ENCODE peak calls at places on chromosomes 1 and 21, in six cellular contexts. One of them, this sample, is unnamed. For H3K9me3, the result is how much of the 10 kb centered on the place peaks cover.

GRCh38 chr1:43444827-43445225 is 8.9 kb downstream of the HYI start:
- DNase-seq in heart right ventricle: no peak
- DNase-seq in CD8-positive, alpha-beta memory T cell: no peak
- DNase-seq in neural progenitor cell: peak
- DNase-seq in CD8-positive, alpha-beta T cell: no peak
- DNase-seq in tibial nerve: no peak
- DNase-seq in this sample: no peak

GRCh38 chr1:9399510-9400424 is 107.1 kb downstream of the SPSB1 start:
- DNase-seq in heart right ventricle: peak
- DNase-seq in CD8-positive, alpha-beta memory T cell: no peak
- DNase-seq in neural progenitor cell: no peak
- DNase-seq in CD8-positive, alpha-beta T cell: no peak
- DNase-seq in tibial nerve: no peak
- DNase-seq in this sample: no peak

GRCh38 chr1:150970818-150971582 is 3.6 kb downstream of the CERS2 start:
- DNase-seq in heart right ventricle: peak
- DNase-seq in CD8-positive, alpha-beta memory T cell: no peak
- DNase-seq in neural progenitor cell: peak
- DNase-seq in CD8-positive, alpha-beta T cell: no peak
- DNase-seq in tibial nerve: peak
- DNase-seq in this sample: no peak

GRCh38 chr1:38990401-38990745 is 703 bp upstream of the AKIRIN1 start:
- DNase-seq in heart right ventricle: no peak
- DNase-seq in CD8-positive, alpha-beta memory T cell: no peak
- DNase-seq in neural progenitor cell: no peak
- DNase-seq in CD8-positive, alpha-beta T cell: no peak
- DNase-seq in tibial nerve: no peak
- DNase-seq in this sample: no peak

GRCh38 chr1:18955442-18956188 is 861 bp downstream of the IFFO2 start:
- DNase-seq in heart right ventricle: peak
- DNase-seq in CD8-positive, alpha-beta memory T cell: peak
- DNase-seq in neural progenitor cell: peak
- DNase-seq in CD8-positive, alpha-beta T cell: peak
- DNase-seq in tibial nerve: no peak
- DNase-seq in this sample: peak

GRCh38 chr1:34987018-34987417 is 1.9 kb upstream of the TMEM35B start:
- DNase-seq in heart right ventricle: no peak
- DNase-seq in CD8-positive, alpha-beta memory T cell: no peak
- DNase-seq in neural progenitor cell: no peak
- DNase-seq in CD8-positive, alpha-beta T cell: no peak
- DNase-seq in tibial nerve: no peak
- DNase-seq in this sample: no peak

GRCh38 chr1:41727749-41728115 is 191.0 kb downstream of the HIVEP3 start:
- DNase-seq in heart right ventricle: no peak
- DNase-seq in CD8-positive, alpha-beta memory T cell: no peak
- DNase-seq in neural progenitor cell: no peak
- DNase-seq in CD8-positive, alpha-beta T cell: no peak
- DNase-seq in tibial nerve: no peak
- DNase-seq in this sample: no peak

GRCh38 chr1:88300864-88301263 is 383.2 kb upstream of the PKN2 start:
- DNase-seq in heart right ventricle: no peak
- DNase-seq in CD8-positive, alpha-beta memory T cell: no peak
- DNase-seq in neural progenitor cell: no peak
- DNase-seq in CD8-positive, alpha-beta T cell: no peak
- DNase-seq in tibial nerve: no peak
- DNase-seq in this sample: no peak

GRCh38 chr1:220528679-220529529 is 968 bp downstream of the MARK1 start:
- DNase-seq in heart right ventricle: peak
- DNase-seq in CD8-positive, alpha-beta memory T cell: no peak
- DNase-seq in neural progenitor cell: peak
- DNase-seq in CD8-positive, alpha-beta T cell: no peak
- DNase-seq in tibial nerve: peak
- DNase-seq in this sample: no peak

GRCh38 chr1:227870375-227870774 is 54.9 kb downstream of the PRSS38 start:
- DNase-seq in heart right ventricle: no peak
- DNase-seq in CD8-positive, alpha-beta memory T cell: no peak
- DNase-seq in neural progenitor cell: no peak
- DNase-seq in CD8-positive, alpha-beta T cell: no peak
- DNase-seq in tibial nerve: no peak
- DNase-seq in this sample: no peak

GRCh38 chr1:224726783-224727182 is 110.7 kb downstream of the CNIH3 start:
- DNase-seq in heart right ventricle: no peak
- DNase-seq in CD8-positive, alpha-beta memory T cell: no peak
- DNase-seq in neural progenitor cell: no peak
- DNase-seq in CD8-positive, alpha-beta T cell: no peak
- DNase-seq in tibial nerve: peak
- DNase-seq in this sample: no peak

GRCh38 chr1:244154882-244155531 is 103.9 kb downstream of the ZBTB18 start:
- DNase-seq in heart right ventricle: no peak
- DNase-seq in CD8-positive, alpha-beta memory T cell: no peak
- DNase-seq in neural progenitor cell: peak
- DNase-seq in CD8-positive, alpha-beta T cell: no peak
- DNase-seq in tibial nerve: no peak
- DNase-seq in this sample: no peak

GRCh38 chr1:77473690-77474089 is 191.9 kb downstream of the AK5 start:
- DNase-seq in heart right ventricle: no peak
- DNase-seq in CD8-positive, alpha-beta memory T cell: no peak
- DNase-seq in neural progenitor cell: no peak
- DNase-seq in CD8-positive, alpha-beta T cell: no peak
- DNase-seq in tibial nerve: no peak
- DNase-seq in this sample: no peak

GRCh38 chr1:25568090-25568833 is 24.9 kb downstream of the LDLRAP1 start:
- DNase-seq in heart right ventricle: no peak
- DNase-seq in CD8-positive, alpha-beta memory T cell: no peak
- DNase-seq in neural progenitor cell: peak
- DNase-seq in CD8-positive, alpha-beta T cell: no peak
- DNase-seq in tibial nerve: peak
- DNase-seq in this sample: no peak

GRCh38 chr1:15386128-15386824 is 23.4 kb upstream of the EFHD2 start:
- DNase-seq in heart right ventricle: no peak
- DNase-seq in CD8-positive, alpha-beta memory T cell: no peak
- DNase-seq in neural progenitor cell: peak
- DNase-seq in CD8-positive, alpha-beta T cell: peak
- DNase-seq in tibial nerve: no peak
- DNase-seq in this sample: no peak

GRCh38 chr1:93576346-93576745 is 105.3 kb downstream of the BCAR3 start:
- DNase-seq in heart right ventricle: peak
- DNase-seq in CD8-positive, alpha-beta memory T cell: no peak
- DNase-seq in neural progenitor cell: peak
- DNase-seq in CD8-positive, alpha-beta T cell: no peak
- DNase-seq in tibial nerve: no peak
- DNase-seq in this sample: no peak

GRCh38 chr1:165060285-165060793 is 296.2 kb downstream of the LMX1A start:
- DNase-seq in heart right ventricle: no peak
- DNase-seq in CD8-positive, alpha-beta memory T cell: no peak
- DNase-seq in neural progenitor cell: no peak
- DNase-seq in CD8-positive, alpha-beta T cell: no peak
- DNase-seq in tibial nerve: no peak
- DNase-seq in this sample: no peak

GRCh38 chr1:53968125-53968513 is 22.0 kb downstream of the LRRC42 start:
- DNase-seq in heart right ventricle: no peak
- DNase-seq in CD8-positive, alpha-beta memory T cell: no peak
- DNase-seq in neural progenitor cell: no peak
- DNase-seq in CD8-positive, alpha-beta T cell: no peak
- DNase-seq in tibial nerve: no peak
- DNase-seq in this sample: no peak

GRCh38 chr21:45016031-45016430 is 58.3 kb upstream of the ADARB1 start:
- DNase-seq in heart right ventricle: peak
- DNase-seq in CD8-positive, alpha-beta memory T cell: no peak
- DNase-seq in neural progenitor cell: no peak
- DNase-seq in CD8-positive, alpha-beta T cell: no peak
- DNase-seq in tibial nerve: no peak
- DNase-seq in this sample: peak

GRCh38 chr1:116751626-116752025 is 2.6 kb upstream of the CD2 start:
- DNase-seq in heart right ventricle: no peak
- DNase-seq in CD8-positive, alpha-beta memory T cell: no peak
- DNase-seq in neural progenitor cell: no peak
- DNase-seq in CD8-positive, alpha-beta T cell: no peak
- DNase-seq in tibial nerve: no peak
- DNase-seq in this sample: no peak

GRCh38 chr1:116751149-116751548 is 3.1 kb upstream of the CD2 start:
- DNase-seq in heart right ventricle: no peak
- DNase-seq in CD8-positive, alpha-beta memory T cell: no peak
- DNase-seq in neural progenitor cell: no peak
- DNase-seq in CD8-positive, alpha-beta T cell: no peak
- DNase-seq in tibial nerve: no peak
- DNase-seq in this sample: no peak

GRCh38 chr1:116743535-116743934 is 10.7 kb upstream of the CD2 start:
- DNase-seq in heart right ventricle: no peak
- DNase-seq in CD8-positive, alpha-beta memory T cell: no peak
- DNase-seq in neural progenitor cell: no peak
- DNase-seq in CD8-positive, alpha-beta T cell: no peak
- DNase-seq in tibial nerve: no peak
- DNase-seq in this sample: no peak

GRCh38 chr1:116748272-116748671 is 6.0 kb upstream of the CD2 start:
- DNase-seq in heart right ventricle: no peak
- DNase-seq in CD8-positive, alpha-beta memory T cell: no peak
- DNase-seq in neural progenitor cell: peak
- DNase-seq in CD8-positive, alpha-beta T cell: no peak
- DNase-seq in tibial nerve: no peak
- DNase-seq in this sample: no peak
- H3K9me3 ChIP-seq in heart right ventricle: under half
- H3K9me3 ChIP-seq in CD8-positive, alpha-beta memory T cell: under half
- H3K9me3 ChIP-seq in neural progenitor cell: under half
- H3K9me3 ChIP-seq in CD8-positive, alpha-beta T cell: under half
- H3K9me3 ChIP-seq in tibial nerve: under half
- H3K9me3 ChIP-seq in this sample: under half

GRCh38 chr1:80534606-80535360 is 1266.0 kb upstream of the ADGRL2 start:
- DNase-seq in heart right ventricle: no peak
- DNase-seq in CD8-positive, alpha-beta memory T cell: no peak
- DNase-seq in neural progenitor cell: no peak
- DNase-seq in CD8-positive, alpha-beta T cell: no peak
- DNase-seq in tibial nerve: no peak
- DNase-seq in this sample: no peak
- H3K9me3 ChIP-seq in heart right ventricle: under half
- H3K9me3 ChIP-seq in CD8-positive, alpha-beta memory T cell: under half
- H3K9me3 ChIP-seq in neural progenitor cell: under half
- H3K9me3 ChIP-seq in CD8-positive, alpha-beta T cell: under half
- H3K9me3 ChIP-seq in tibial nerve: under half
- H3K9me3 ChIP-seq in this sample: under half

GRCh38 chr1:239606850-239607400 is 220.6 kb downstream of the CHRM3 start:
- DNase-seq in heart right ventricle: no peak
- DNase-seq in CD8-positive, alpha-beta memory T cell: no peak
- DNase-seq in neural progenitor cell: no peak
- DNase-seq in CD8-positive, alpha-beta T cell: no peak
- DNase-seq in tibial nerve: no peak
- DNase-seq in this sample: no peak

GRCh38 chr1:239608469-239608868 is 222.1 kb downstream of the CHRM3 start:
- DNase-seq in heart right ventricle: no peak
- DNase-seq in CD8-positive, alpha-beta memory T cell: no peak
- DNase-seq in neural progenitor cell: no peak
- DNase-seq in CD8-positive, alpha-beta T cell: no peak
- DNase-seq in tibial nerve: no peak
- DNase-seq in this sample: no peak

GRCh38 chr1:239601108-239601507 is 214.7 kb downstream of the CHRM3 start:
- DNase-seq in heart right ventricle: no peak
- DNase-seq in CD8-positive, alpha-beta memory T cell: no peak
- DNase-seq in neural progenitor cell: no peak
- DNase-seq in CD8-positive, alpha-beta T cell: no peak
- DNase-seq in tibial nerve: no peak
- DNase-seq in this sample: no peak

GRCh38 chr1:239600588-239600987 is 214.2 kb downstream of the CHRM3 start:
- DNase-seq in heart right ventricle: no peak
- DNase-seq in CD8-positive, alpha-beta memory T cell: no peak
- DNase-seq in neural progenitor cell: no peak
- DNase-seq in CD8-positive, alpha-beta T cell: no peak
- DNase-seq in tibial nerve: no peak
- DNase-seq in this sample: no peak

DNA sequence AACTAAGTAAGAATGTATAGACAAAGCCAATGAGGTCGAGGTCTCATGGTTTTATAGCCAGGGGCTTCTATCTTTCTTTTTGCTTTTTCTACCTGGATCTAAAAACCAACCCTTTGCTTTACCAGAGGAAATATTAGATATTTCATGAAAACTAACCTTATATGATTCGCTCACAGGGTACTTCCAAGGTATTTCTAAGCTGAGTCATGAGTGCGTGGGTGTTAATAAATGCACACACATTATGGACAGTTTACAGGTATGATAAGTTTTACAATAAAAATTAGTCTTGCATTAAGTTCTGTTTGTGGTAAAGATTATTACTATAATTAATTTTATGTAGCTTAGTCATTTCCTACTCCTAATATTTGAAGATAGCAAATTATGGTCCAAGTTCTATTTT is 217.2 kb downstream of the CHRM3 start:
- DNase-seq in heart right ventricle: no peak
- DNase-seq in CD8-positive, alpha-beta memory T cell: no peak
- DNase-seq in neural progenitor cell: no peak
- DNase-seq in CD8-positive, alpha-beta T cell: no peak
- DNase-seq in tibial nerve: no peak
- DNase-seq in this sample: no peak
- H3K9me3 ChIP-seq in heart right ventricle: under half
- H3K9me3 ChIP-seq in CD8-positive, alpha-beta memory T cell: under half
- H3K9me3 ChIP-seq in neural progenitor cell: under half
- H3K9me3 ChIP-seq in CD8-positive, alpha-beta T cell: under half
- H3K9me3 ChIP-seq in tibial nerve: under half
- H3K9me3 ChIP-seq in this sample: under half

GRCh38 chr1:5734996-5735395 is 257.2 kb downstream of the NPHP4 start:
- DNase-seq in heart right ventricle: no peak
- DNase-seq in CD8-positive, alpha-beta memory T cell: no peak
- DNase-seq in neural progenitor cell: no peak
- DNase-seq in CD8-positive, alpha-beta T cell: no peak
- DNase-seq in tibial nerve: no peak
- DNase-seq in this sample: no peak
- H3K9me3 ChIP-seq in heart right ventricle: under half
- H3K9me3 ChIP-seq in CD8-positive, alpha-beta memory T cell: under half
- H3K9me3 ChIP-seq in neural progenitor cell: under half
- H3K9me3 ChIP-seq in CD8-positive, alpha-beta T cell: under half
- H3K9me3 ChIP-seq in tibial nerve: under half
- H3K9me3 ChIP-seq in this sample: under half

GRCh38 chr1:49111931-49112330 is 335.2 kb upstream of the BEND5 start:
- DNase-seq in heart right ventricle: no peak
- DNase-seq in CD8-positive, alpha-beta memory T cell: no peak
- DNase-seq in neural progenitor cell: no peak
- DNase-seq in CD8-positive, alpha-beta T cell: no peak
- DNase-seq in tibial nerve: no peak
- DNase-seq in this sample: no peak
- H3K9me3 ChIP-seq in heart right ventricle: under half
- H3K9me3 ChIP-seq in CD8-positive, alpha-beta memory T cell: under half
- H3K9me3 ChIP-seq in neural progenitor cell: under half
- H3K9me3 ChIP-seq in CD8-positive, alpha-beta T cell: under half
- H3K9me3 ChIP-seq in tibial nerve: under half
- H3K9me3 ChIP-seq in this sample: under half

GRCh38 chr1:108190686-108191416 is 9.3 kb downstream of the SLC25A24 start:
- DNase-seq in heart right ventricle: no peak
- DNase-seq in CD8-positive, alpha-beta memory T cell: no peak
- DNase-seq in neural progenitor cell: no peak
- DNase-seq in CD8-positive, alpha-beta T cell: no peak
- DNase-seq in tibial nerve: no peak
- DNase-seq in this sample: no peak
- H3K9me3 ChIP-seq in heart right ventricle: under half
- H3K9me3 ChIP-seq in CD8-positive, alpha-beta memory T cell: under half
- H3K9me3 ChIP-seq in neural progenitor cell: under half
- H3K9me3 ChIP-seq in CD8-positive, alpha-beta T cell: under half
- H3K9me3 ChIP-seq in tibial nerve: under half
- H3K9me3 ChIP-seq in this sample: under half

This sample was measured in T-helper 17 cell.